ENCODE peak calls at places on chromosomes 11 and 22, in four cellular contexts. D is mesenchymal stem cell, N is IMR-90, X is neuronal stem cell. F is an unnamed sample.

GRCh38 chr11:103279821-103280220 is 170.6 kb downstream of the DYNC2H1 start:
- DNase-seq in D (no peak), N (peak), X (no peak), F (no peak)

GRCh38 chr11:118672865-118673264 is 6.6 kb downstream of the TREH start:
- DNase-seq in D (peak), N (no peak), X (no peak), F (no peak)

GRCh38 chr11:129249351-129249750 is 57.2 kb upstream of the ARHGAP32 start:
- DNase-seq in D (peak), N (peak), X (no peak), F (no peak)

GRCh38 chr11:124200671-124201070 is 17.5 kb downstream of the OR10D3 start:
- DNase-seq in D (no peak), N (no peak), X (no peak), F (no peak)

GRCh38 chr11:71500601-71501021 is 26.5 kb upstream of the KRTAP5-7 start:
- DNase-seq in D (no peak), N (no peak), X (no peak), F (no peak)

GRCh38 chr11:47847892-47848635 is at the start of gene NUP160:
- DNase-seq in D (peak), N (peak), X (peak), F (peak)

GRCh38 chr11:115736146-115736545 is 231.9 kb upstream of the CADM1 start:
- DNase-seq in D (no peak), N (no peak), X (no peak), F (no peak)

GRCh38 chr11:46296520-46297448 is 19.3 kb downstream of the CREB3L1 start:
- DNase-seq in D (peak), N (peak), X (peak), F (peak)

GRCh38 chr11:33551051-33551450 is 149.6 kb downstream of the C11orf91 start:
- DNase-seq in D (no peak), N (peak), X (no peak), F (no peak)

GRCh38 chr11:63896071-63896470 is 20.9 kb downstream of the RCOR2 start:
- DNase-seq in D (no peak), N (no peak), X (no peak), F (no peak)

GRCh38 chr11:118051611-118052461 is 25.0 kb upstream of the TMPRSS4 start:
- DNase-seq in D (no peak), N (no peak), X (no peak), F (no peak)

GRCh38 chr11:128628686-128629085 is 41.3 kb upstream of the ETS1 start:
- DNase-seq in D (no peak), N (no peak), X (no peak), F (no peak)

GRCh38 chr22:48098243-48098935 is 1335.9 kb downstream of the TBC1D22A start:
- DNase-seq in D (no peak), N (no peak), X (no peak), F (no peak)

GRCh38 chr22:20530368-20531153 is 23.2 kb downstream of the MED15 start:
- DNase-seq in D (peak), N (peak), X (no peak), F (no peak)

GRCh38 chr11:72764503-72764902 is 12.3 kb upstream of the ARAP1 start:
- DNase-seq in D (no peak), N (no peak), X (no peak), F (peak)

GRCh38 chr11:121838571-121838970 is 277.4 kb downstream of the BLID start:
- DNase-seq in D (no peak), N (no peak), X (no peak), F (no peak)

GRCh38 chr22:23790819-23791736 is 4.3 kb downstream of the SMARCB1 start:
- DNase-seq in D (no peak), N (peak), X (no peak), F (no peak)

GRCh38 chr11:19519912-19520641 is 192.6 kb upstream of the NAV2 start:
- DNase-seq in D (peak), N (no peak), X (peak), F (no peak)

GRCh38 chr11:114607753-114608459 is 12.3 kb upstream of the NXPE4 start:
- DNase-seq in D (no peak), N (no peak), X (no peak), F (no peak)

GRCh38 chr22:46052801-46053562 is 76.0 kb upstream of the WNT7B start:
- DNase-seq in D (no peak), N (no peak), X (no peak), F (no peak)

GRCh38 chr11:43542734-43543133 is 137.8 kb upstream of the HSD17B12 start:
- DNase-seq in D (no peak), N (no peak), X (no peak), F (no peak)

GRCh38 chr22:37193629-37194191 is 5.7 kb upstream of the C1QTNF6 start:
- DNase-seq in D (peak), N (peak), X (no peak), F (no peak)

GRCh38 chr22:32615874-32616564 is 141.4 kb downstream of the FBXO7 start:
- DNase-seq in D (no peak), N (no peak), X (no peak), F (peak)

GRCh38 chr22:45238431-45239377 is 2.0 kb downstream of the KIAA0930 start:
- DNase-seq in D (no peak), N (no peak), X (no peak), F (no peak)

GRCh38 chr11:12800032-12800671 is 125.9 kb downstream of the TEAD1 start:
- DNase-seq in D (peak), N (peak), X (no peak), F (no peak)

GRCh38 chr11:28049338-28050216 is 58.4 kb downstream of the KIF18A start:
- DNase-seq in D (peak), N (peak), X (no peak), F (no peak)

GRCh38 chr22:21938906-21939305 is 13.7 kb downstream of the PPM1F start:
- DNase-seq in D (no peak), N (no peak), X (no peak), F (no peak)

GRCh38 chr22:47071078-47071811 is 308.8 kb downstream of the TBC1D22A start:
- DNase-seq in D (no peak), N (no peak), X (no peak), F (peak)

GRCh38 chr11:123590296-123590912 is 64.0 kb downstream of the SCN3B start:
- DNase-seq in D (peak), N (peak), X (no peak), F (no peak)

GRCh38 chr11:111229604-111230003 is 15.9 kb upstream of the POU2AF2 start:
- DNase-seq in D (no peak), N (no peak), X (no peak), F (no peak)

GRCh38 chr11:75524576-75525432 is 937 bp downstream of the GDPD5 start:
- DNase-seq in D (no peak), N (peak), X (peak), F (peak)

GRCh38 chr22:48863965-48864538 is 963.6 kb downstream of the BRD1 start:
- DNase-seq in D (no peak), N (no peak), X (no peak), F (no peak)

GRCh38 chr11:108887436-108888238 is 222.8 kb downstream of the DDX10 start:
- DNase-seq in D (no peak), N (no peak), X (no peak), F (no peak)
- H3K14ac ChIP-seq in D (no peak), N (no peak), X (no peak), F (no peak)

DNA sequence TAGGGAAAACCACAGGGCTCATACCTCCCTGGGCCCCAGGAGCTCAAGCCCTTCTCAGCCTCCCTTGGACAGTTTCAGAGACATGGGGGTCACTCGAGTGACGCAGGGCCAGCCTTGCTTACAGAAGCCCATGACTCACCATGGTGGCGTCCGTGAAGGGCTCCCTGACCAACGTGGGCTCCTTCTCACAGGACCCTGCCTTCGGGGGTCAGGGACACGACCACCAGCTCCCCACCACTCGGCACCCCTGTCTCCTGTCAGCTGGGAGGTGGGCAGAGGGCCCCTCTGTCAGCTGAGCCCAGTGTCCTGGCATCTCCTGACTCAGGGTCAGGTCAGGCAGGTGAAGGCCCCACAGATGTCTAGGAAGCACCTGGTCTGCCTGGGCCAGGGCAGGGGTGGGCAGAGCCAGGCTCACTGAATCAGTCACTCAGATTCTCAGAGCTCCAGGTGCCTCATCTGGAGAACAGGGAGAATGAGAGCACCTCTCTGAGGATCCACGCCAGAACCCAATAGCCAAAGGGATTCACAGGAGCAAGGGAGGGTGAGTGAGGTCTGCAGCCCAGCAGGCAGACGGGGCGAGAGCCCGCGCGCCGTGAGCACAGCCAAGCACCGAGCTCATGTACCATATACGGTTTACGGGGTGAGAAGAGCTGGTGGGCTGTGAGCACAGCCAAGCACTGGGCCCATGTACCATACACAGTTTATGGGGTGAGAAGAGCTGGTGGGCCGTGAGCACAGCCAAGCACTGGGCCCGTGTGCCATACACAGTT is 126.1 kb upstream of the ANO1 start:
- DNase-seq in D (no peak), N (no peak), X (no peak), F (no peak)
- H2BK15ac ChIP-seq in D (no peak), N (peak), X (peak), F (no peak)

DNA sequence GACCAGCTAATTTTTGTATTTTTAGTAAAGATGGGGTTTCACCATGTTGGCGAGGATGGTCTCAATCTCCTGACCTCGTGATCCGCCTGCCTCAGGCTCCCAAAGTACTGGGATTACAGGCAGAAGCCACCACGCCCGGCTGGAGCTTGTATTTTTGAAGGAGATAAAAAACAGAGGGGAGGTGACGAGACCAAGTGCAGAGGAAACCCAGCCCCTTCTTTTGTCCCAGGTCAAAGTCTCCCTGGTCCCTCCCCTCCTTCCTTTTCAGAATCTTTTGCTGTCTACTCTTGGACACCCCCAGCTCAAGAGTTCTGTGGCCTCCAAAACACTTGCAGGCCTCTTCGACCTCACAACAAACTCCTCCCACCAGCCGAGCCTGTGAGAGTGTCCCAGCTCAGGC is 12.2 kb upstream of the TMEM184B start:
- DNase-seq in D (no peak), N (no peak), X (no peak), F (no peak)
- H3K14ac ChIP-seq in D (no peak), N (no peak), X (no peak), F (no peak)

GRCh38 chr11:9310485-9310884 is 3.9 kb downstream of the TMEM41B start:
- DNase-seq in D (no peak), N (no peak), X (no peak), F (no peak)

GRCh38 chr11:9313648-9314290 is 624 bp downstream of the TMEM41B start:
- DNase-seq in D (peak), N (peak), X (no peak), F (no peak)

GRCh38 chr11:9314291-9315077 is at the start of gene TMEM41B:
- DNase-seq in D (peak), N (peak), X (peak), F (peak)

GRCh38 chr11:9316334-9316733 is 1.9 kb upstream of the TMEM41B start:
- DNase-seq in D (no peak), N (no peak), X (no peak), F (no peak)

DNA sequence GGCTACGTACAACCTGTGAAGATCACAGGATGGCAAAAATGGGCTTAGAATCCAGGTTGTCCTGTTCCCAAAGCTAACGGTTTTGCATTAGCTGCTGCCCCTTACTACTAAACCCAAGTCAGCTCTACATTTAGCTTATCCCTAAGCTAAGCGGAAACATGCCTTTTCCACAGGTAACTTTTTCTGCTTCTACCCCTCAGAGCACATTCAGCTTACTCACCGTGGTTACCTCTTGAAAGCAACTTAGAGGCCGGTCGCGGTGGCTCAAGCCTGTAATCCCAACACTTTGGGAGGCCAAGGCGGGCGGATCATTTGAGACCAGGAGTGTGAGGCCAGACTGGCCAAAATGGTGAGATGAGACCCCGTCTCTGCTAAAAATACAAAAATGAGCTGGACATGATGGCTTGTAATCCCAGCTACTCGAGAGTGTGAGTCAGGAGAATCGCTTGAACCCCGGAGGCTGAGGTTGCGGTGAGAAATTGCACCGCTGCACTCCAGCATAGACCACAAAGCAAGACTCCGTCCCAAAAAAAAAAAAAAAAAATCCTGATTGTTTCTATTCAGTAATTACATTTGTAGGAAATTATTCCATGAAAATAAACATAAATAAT is 790 bp upstream of the TMEM41B start:
- DNase-seq in D (no peak), N (peak), X (no peak), F (no peak)
- H2BK15ac ChIP-seq in D (peak), N (peak), X (no peak), F (no peak)

F was measured in H9.